ENCODE peak calls at places on chromosomes 11 and 22, in five cellular contexts. H is activated CD4-positive, alpha-beta T cell treated with anti-CD3 and anti-CD28 coated beads for 48 hours; T is germinal center; A is DMS79; R is GM12878. E is an unnamed sample.

GRCh38 chr11:5620606-5621521 is 3.9 kb upstream of the TRIM34 start:
- DNase-seq in H (no peak), T (no peak), R (no peak), A (no peak), E (no peak)

GRCh38 chr22:33023119-33023827 is 34.9 kb downstream of the SYN3 start:
- DNase-seq in R (no peak), H (peak), T (no peak), A (no peak), E (no peak)

GRCh38 chr11:116698080-116698479 is 74.7 kb downstream of the BUD13 start:
- DNase-seq in A (no peak), H (no peak), R (no peak), T (no peak), E (no peak)

GRCh38 chr11:46361283-46362145 is 14.3 kb downstream of the DGKZ start:
- DNase-seq in H (peak), T (peak), A (no peak), R (peak), E (no peak)

GRCh38 chr11:119094816-119095065 is 6.9 kb downstream of the DPAGT1 start:
- DNase-seq in H (peak), R (no peak), T (no peak), A (no peak), E (peak)

GRCh38 chr11:2801711-2802388 is 83.7 kb downstream of the CDKN1C start:
- DNase-seq in R (no peak), T (no peak), A (no peak), H (peak), E (no peak)

GRCh38 chr11:102234779-102235439 is 82.4 kb upstream of the BIRC3 start:
- DNase-seq in R (no peak), H (no peak), T (no peak), A (no peak), E (no peak)

GRCh38 chr11:14253437-14253836 is 105.5 kb downstream of the RRAS2 start:
- DNase-seq in T (no peak), R (no peak), H (no peak), A (no peak), E (no peak)

GRCh38 chr22:50150161-50151129 is 20.1 kb upstream of the PANX2 start:
- DNase-seq in T (no peak), A (no peak), R (no peak), H (no peak), E (no peak)

GRCh38 chr22:30874431-30875370 is 93.9 kb downstream of the MORC2 start:
- DNase-seq in T (no peak), H (no peak), R (no peak), A (no peak), E (no peak)

GRCh38 chr11:115384236-115384635 is 120.0 kb downstream of the CADM1 start:
- DNase-seq in R (no peak), T (no peak), A (peak), H (no peak), E (no peak)

GRCh38 chr11:77353131-77353530 is 51.6 kb upstream of the GDPD4 start:
- DNase-seq in T (no peak), H (no peak), R (no peak), A (no peak), E (no peak)

GRCh38 chr11:18427240-18427639 is 15.1 kb downstream of the LDHC start:
- DNase-seq in A (no peak), T (no peak), R (no peak), H (no peak), E (no peak)

GRCh38 chr11:29173660-29174062 is 843.2 kb downstream of the KCNA4 start:
- DNase-seq in A (no peak), H (no peak), T (no peak), R (no peak), E (no peak)

GRCh38 chr11:68321293-68322030 is 9.1 kb downstream of the LRP5 start:
- DNase-seq in A (no peak), T (no peak), R (no peak), H (no peak), E (no peak)

GRCh38 chr11:123590296-123590912 is 64.0 kb downstream of the SCN3B start:
- DNase-seq in R (no peak), A (no peak), T (no peak), H (no peak), E (no peak)

GRCh38 chr22:28141614-28142013 is 222.6 kb upstream of the PITPNB start:
- DNase-seq in R (no peak), T (no peak), H (no peak), A (no peak), E (no peak)

GRCh38 chr11:118263109-118263508 is 988 bp downstream of the MPZL2 start:
- DNase-seq in H (no peak), R (no peak), A (no peak), T (no peak), E (peak)

GRCh38 chr11:62324738-62325556 is 12.3 kb upstream of the ASRGL1 start:
- DNase-seq in T (peak), A (no peak), R (no peak), H (peak), E (peak)

GRCh38 chr11:13721760-13722159 is 53.3 kb downstream of the FAR1 start:
- DNase-seq in H (no peak), R (no peak), T (no peak), A (no peak), E (no peak)

GRCh38 chr11:127056338-127056971 is 55.9 kb upstream of the KIRREL3 start:
- DNase-seq in T (peak), R (no peak), H (no peak), A (no peak), E (peak)

GRCh38 chr11:60169264-60169915 is 13.5 kb downstream of the MS4A6A start:
- DNase-seq in R (no peak), H (peak), T (no peak), A (no peak), E (no peak)

GRCh38 chr11:2074266-2074825 is 64.8 kb downstream of the IGF2 start:
- DNase-seq in R (no peak), A (no peak), T (no peak), H (no peak), E (no peak)

GRCh38 chr11:66546368-66546965 is at the start of gene ACTN3:
- DNase-seq in A (no peak), R (no peak), H (no peak), T (no peak), E (no peak)

GRCh38 chr11:132686827-132687370 is 845.4 kb downstream of the OPCML start:
- DNase-seq in R (no peak), H (no peak), A (no peak), T (no peak), E (no peak)

GRCh38 chr11:44766112-44766971 is 39.6 kb downstream of the TSPAN18 start:
- DNase-seq in H (no peak), T (no peak), A (no peak), R (no peak), E (no peak)

GRCh38 chr11:26649884-26650283 is 72.0 kb downstream of the SLC5A12 start:
- DNase-seq in R (peak), H (peak), T (peak), A (peak), E (peak)

GRCh38 chr11:119432484-119433368 is 9.8 kb upstream of the THY1 start:
- DNase-seq in A (no peak), H (no peak), R (no peak), T (no peak), E (no peak)

GRCh38 chr11:33197915-33198727 is 36.8 kb upstream of the CSTF3 start:
- DNase-seq in H (no peak), R (no peak), A (no peak), T (no peak), E (no peak)

GRCh38 chr22:46674367-46674781 is 54.2 kb downstream of the GRAMD4 start:
- DNase-seq in H (peak), T (peak), A (no peak), R (no peak), E (no peak)